ENCODE peak calls at places on chromosome 20, in eight cellular contexts. D is C1 segment of cervical spinal cord; N is stimulated activated CD4-positive, alpha-beta T cell treated with anti-CD3 and anti-CD28 coated beads, Interleukin-4, amount 100 ng/mL, for 1 hour; U is globus pallidus; Q is spleen; C is activated T-helper 1 cell treated with anti-CD3 and anti-CD28 coated beads, Interleukin-12 subunit alpha, Interleukin-12 subunit beta, Interleukin-2, Interleukin-4 antibody, amounts not matched to agents 30 ng/mL and 10 ng/mL and 1 ng/mL, durations not matched to agents 14 hours and 24 hours and 36 hours; G is A172; P is kidney glomerular epithelial cell. M is an unnamed sample.

GRCh38 chr20:63132131-63132714 is 83.7 kb downstream of the YTHDF1 start:
- DNase-seq in D (no peak), N (no peak), U (no peak), Q (peak), C (no peak), G (no peak), P (no peak), M (no peak)

GRCh38 chr20:50401047-50401586 is 109.1 kb upstream of the PTPN1 start:
- DNase-seq in D (no peak), N (no peak), U (no peak), Q (no peak), C (no peak), G (no peak), P (no peak), M (no peak)

GRCh38 chr20:57403216-57403615 is 12.0 kb downstream of the RBM38 start:
- DNase-seq in D (no peak), N (no peak), U (no peak), Q (peak), C (no peak), G (no peak), P (no peak), M (no peak)

GRCh38 chr20:58705525-58705924 is 12.9 kb downstream of the NPEPL1 start:
- DNase-seq in D (no peak), N (no peak), U (no peak), Q (peak), C (no peak), G (no peak), P (no peak), M (no peak)

GRCh38 chr20:11676618-11677289 is 240.9 kb upstream of the BTBD3 start:
- DNase-seq in D (no peak), N (peak), U (peak), Q (no peak), C (no peak), G (peak), P (peak), M (peak)

GRCh38 chr20:63699466-63700198 is 3.2 kb downstream of the TNFRSF6B start:
- DNase-seq in D (no peak), N (no peak), U (no peak), Q (peak), C (no peak), G (no peak), P (no peak), M (no peak)

GRCh38 chr20:44597930-44598329 is 15.6 kb downstream of the PKIG start:
- DNase-seq in D (no peak), N (no peak), U (no peak), Q (no peak), C (no peak), G (no peak), P (no peak), M (no peak)

GRCh38 chr20:48737463-48738093 is 90.2 kb downstream of the PREX1 start:
- DNase-seq in D (no peak), N (no peak), U (peak), Q (no peak), C (no peak), G (no peak), P (no peak), M (no peak)

GRCh38 chr20:48921883-48922867 is 664 bp downstream of the ARFGEF2 start:
- DNase-seq in D (no peak), N (no peak), U (peak), Q (peak), C (no peak), G (peak), P (no peak), M (no peak)

GRCh38 chr20:20358801-20359200 is 9.1 kb upstream of the INSM1 start:
- DNase-seq in D (no peak), N (no peak), U (no peak), Q (no peak), C (no peak), G (no peak), P (no peak), M (no peak)

GRCh38 chr20:33724439-33725094 is 4.5 kb upstream of the PXMP4 start:
- DNase-seq in D (no peak), N (no peak), U (no peak), Q (no peak), C (no peak), G (no peak), P (no peak), M (no peak)

M was measured in GM10248.